ENCODE peak calls at places on chromosome 18, in ten cellular contexts. One of them, this sample, is unnamed.

GRCh38 chr18:21242141-21243040 is at the start of gene GREB1L:
- DNase-seq in thyroid gland: peak
- DNase-seq in A549: peak
- DNase-seq in Peyer's patch: no peak
- DNase-seq in breast epithelium: no peak
- DNase-seq in CD8-positive, alpha-beta T cell: no peak
- DNase-seq in astrocyte: peak
- DNase-seq in heart left ventricle: peak
- DNase-seq in psoas muscle: peak
- DNase-seq in cardiac muscle cell: peak
- DNase-seq in this sample: no peak

GRCh38 chr18:78936251-78937005 is 43.2 kb upstream of the SALL3 start:
- DNase-seq in heart left ventricle: no peak
- DNase-seq in thyroid gland: no peak
- DNase-seq in Peyer's patch: no peak
- DNase-seq in astrocyte: no peak
- DNase-seq in CD8-positive, alpha-beta T cell: no peak
- DNase-seq in A549: no peak
- DNase-seq in breast epithelium: no peak
- DNase-seq in cardiac muscle cell: no peak
- DNase-seq in psoas muscle: no peak
- DNase-seq in this sample: no peak

GRCh38 chr18:61852496-61852895 is 40.3 kb downstream of the RNF152 start:
- DNase-seq in breast epithelium: no peak
- DNase-seq in thyroid gland: no peak
- DNase-seq in psoas muscle: no peak
- DNase-seq in Peyer's patch: no peak
- DNase-seq in CD8-positive, alpha-beta T cell: no peak
- DNase-seq in A549: no peak
- DNase-seq in cardiac muscle cell: no peak
- DNase-seq in astrocyte: no peak
- DNase-seq in heart left ventricle: no peak
- DNase-seq in this sample: no peak

GRCh38 chr18:6220129-6220528 is 194.6 kb downstream of the L3MBTL4 start:
- DNase-seq in psoas muscle: no peak
- DNase-seq in thyroid gland: no peak
- DNase-seq in A549: no peak
- DNase-seq in astrocyte: no peak
- DNase-seq in breast epithelium: no peak
- DNase-seq in Peyer's patch: no peak
- DNase-seq in CD8-positive, alpha-beta T cell: no peak
- DNase-seq in heart left ventricle: no peak
- DNase-seq in cardiac muscle cell: no peak
- DNase-seq in this sample: no peak

GRCh38 chr18:76859474-76860339 is 37.4 kb downstream of the ZNF236 start:
- DNase-seq in cardiac muscle cell: no peak
- DNase-seq in Peyer's patch: no peak
- DNase-seq in A549: no peak
- DNase-seq in CD8-positive, alpha-beta T cell: no peak
- DNase-seq in heart left ventricle: no peak
- DNase-seq in thyroid gland: no peak
- DNase-seq in psoas muscle: no peak
- DNase-seq in breast epithelium: no peak
- DNase-seq in astrocyte: no peak
- DNase-seq in this sample: no peak

GRCh38 chr18:13217466-13217961 is 1.0 kb upstream of the LDLRAD4 start:
- DNase-seq in cardiac muscle cell: peak
- DNase-seq in psoas muscle: peak
- DNase-seq in thyroid gland: peak
- DNase-seq in Peyer's patch: no peak
- DNase-seq in heart left ventricle: peak
- DNase-seq in breast epithelium: no peak
- DNase-seq in astrocyte: peak
- DNase-seq in CD8-positive, alpha-beta T cell: peak
- DNase-seq in A549: no peak
- DNase-seq in this sample: peak

GRCh38 chr18:3029215-3029972 is 16.4 kb upstream of the LPIN2 start:
- DNase-seq in Peyer's patch: no peak
- DNase-seq in breast epithelium: no peak
- DNase-seq in cardiac muscle cell: peak
- DNase-seq in heart left ventricle: no peak
- DNase-seq in CD8-positive, alpha-beta T cell: no peak
- DNase-seq in psoas muscle: no peak
- DNase-seq in thyroid gland: no peak
- DNase-seq in astrocyte: no peak
- DNase-seq in A549: no peak
- DNase-seq in this sample: no peak

GRCh38 chr18:77068321-77068841 is 64.2 kb downstream of the MBP start:
- DNase-seq in thyroid gland: no peak
- DNase-seq in Peyer's patch: peak
- DNase-seq in astrocyte: peak
- DNase-seq in psoas muscle: no peak
- DNase-seq in A549: no peak
- DNase-seq in breast epithelium: no peak
- DNase-seq in CD8-positive, alpha-beta T cell: peak
- DNase-seq in heart left ventricle: no peak
- DNase-seq in cardiac muscle cell: peak
- DNase-seq in this sample: peak

GRCh38 chr18:477565-477964 is 22.9 kb downstream of the COLEC12 start:
- DNase-seq in A549: peak
- DNase-seq in cardiac muscle cell: no peak
- DNase-seq in heart left ventricle: no peak
- DNase-seq in astrocyte: no peak
- DNase-seq in psoas muscle: no peak
- DNase-seq in thyroid gland: no peak
- DNase-seq in breast epithelium: no peak
- DNase-seq in Peyer's patch: no peak
- DNase-seq in CD8-positive, alpha-beta T cell: no peak
- DNase-seq in this sample: no peak

GRCh38 chr18:11553098-11553940 is 56.1 kb upstream of the SLC35G4 start:
- DNase-seq in cardiac muscle cell: peak
- DNase-seq in A549: peak
- DNase-seq in breast epithelium: no peak
- DNase-seq in astrocyte: peak
- DNase-seq in Peyer's patch: no peak
- DNase-seq in CD8-positive, alpha-beta T cell: no peak
- DNase-seq in psoas muscle: no peak
- DNase-seq in heart left ventricle: no peak
- DNase-seq in thyroid gland: peak
- DNase-seq in this sample: no peak

GRCh38 chr18:55269632-55270031 is 310.4 kb upstream of the CCDC68 start:
- DNase-seq in cardiac muscle cell: no peak
- DNase-seq in CD8-positive, alpha-beta T cell: no peak
- DNase-seq in Peyer's patch: no peak
- DNase-seq in astrocyte: no peak
- DNase-seq in A549: no peak
- DNase-seq in heart left ventricle: no peak
- DNase-seq in breast epithelium: no peak
- DNase-seq in thyroid gland: no peak
- DNase-seq in psoas muscle: no peak
- DNase-seq in this sample: no peak

GRCh38 chr18:79792988-79793355 is 4.8 kb upstream of the KCNG2 start:
- DNase-seq in breast epithelium: peak
- DNase-seq in psoas muscle: no peak
- DNase-seq in heart left ventricle: no peak
- DNase-seq in astrocyte: no peak
- DNase-seq in CD8-positive, alpha-beta T cell: no peak
- DNase-seq in thyroid gland: no peak
- DNase-seq in A549: no peak
- DNase-seq in cardiac muscle cell: no peak
- DNase-seq in Peyer's patch: peak
- DNase-seq in this sample: no peak

GRCh38 chr18:75362435-75362834 is 65.1 kb downstream of the SMIM21 start:
- DNase-seq in thyroid gland: no peak
- DNase-seq in astrocyte: no peak
- DNase-seq in heart left ventricle: no peak
- DNase-seq in A549: no peak
- DNase-seq in CD8-positive, alpha-beta T cell: no peak
- DNase-seq in psoas muscle: no peak
- DNase-seq in cardiac muscle cell: no peak
- DNase-seq in Peyer's patch: no peak
- DNase-seq in breast epithelium: no peak
- DNase-seq in this sample: no peak

GRCh38 chr18:14104906-14105748 is 27.1 kb downstream of the ZNF519 start:
- DNase-seq in breast epithelium: no peak
- DNase-seq in Peyer's patch: no peak
- DNase-seq in psoas muscle: no peak
- DNase-seq in heart left ventricle: no peak
- DNase-seq in CD8-positive, alpha-beta T cell: no peak
- DNase-seq in cardiac muscle cell: no peak
- DNase-seq in thyroid gland: no peak
- DNase-seq in A549: no peak
- DNase-seq in astrocyte: peak
- DNase-seq in this sample: no peak

GRCh38 chr18:21264651-21265050 is 22.6 kb downstream of the GREB1L start:
- DNase-seq in A549: no peak
- DNase-seq in CD8-positive, alpha-beta T cell: no peak
- DNase-seq in cardiac muscle cell: peak
- DNase-seq in thyroid gland: peak
- DNase-seq in heart left ventricle: no peak
- DNase-seq in breast epithelium: no peak
- DNase-seq in astrocyte: peak
- DNase-seq in Peyer's patch: no peak
- DNase-seq in psoas muscle: no peak
- DNase-seq in this sample: no peak

GRCh38 chr18:48548921-48549320 is 10.1 kb downstream of the CTIF start:
- DNase-seq in cardiac muscle cell: no peak
- DNase-seq in psoas muscle: no peak
- DNase-seq in CD8-positive, alpha-beta T cell: no peak
- DNase-seq in A549: no peak
- DNase-seq in thyroid gland: no peak
- DNase-seq in breast epithelium: no peak
- DNase-seq in astrocyte: no peak
- DNase-seq in heart left ventricle: no peak
- DNase-seq in Peyer's patch: no peak
- DNase-seq in this sample: no peak

GRCh38 chr18:48552130-48552529 is 13.3 kb downstream of the CTIF start:
- DNase-seq in A549: no peak
- DNase-seq in astrocyte: no peak
- DNase-seq in cardiac muscle cell: no peak
- DNase-seq in psoas muscle: no peak
- DNase-seq in thyroid gland: no peak
- DNase-seq in Peyer's patch: no peak
- DNase-seq in heart left ventricle: no peak
- DNase-seq in CD8-positive, alpha-beta T cell: no peak
- DNase-seq in breast epithelium: peak
- DNase-seq in this sample: no peak

GRCh38 chr18:48550101-48550729 is 11.4 kb downstream of the CTIF start:
- DNase-seq in psoas muscle: no peak
- DNase-seq in astrocyte: no peak
- DNase-seq in cardiac muscle cell: no peak
- DNase-seq in CD8-positive, alpha-beta T cell: no peak
- DNase-seq in breast epithelium: peak
- DNase-seq in thyroid gland: no peak
- DNase-seq in A549: no peak
- DNase-seq in Peyer's patch: no peak
- DNase-seq in heart left ventricle: no peak
- DNase-seq in this sample: no peak

GRCh38 chr18:48553236-48553635 is 14.4 kb downstream of the CTIF start:
- DNase-seq in CD8-positive, alpha-beta T cell: no peak
- DNase-seq in A549: no peak
- DNase-seq in cardiac muscle cell: no peak
- DNase-seq in astrocyte: no peak
- DNase-seq in thyroid gland: no peak
- DNase-seq in breast epithelium: peak
- DNase-seq in psoas muscle: no peak
- DNase-seq in heart left ventricle: no peak
- DNase-seq in Peyer's patch: no peak
- DNase-seq in this sample: no peak

GRCh38 chr18:48551100-48551499 is 12.3 kb downstream of the CTIF start:
- DNase-seq in Peyer's patch: no peak
- DNase-seq in CD8-positive, alpha-beta T cell: no peak
- DNase-seq in cardiac muscle cell: no peak
- DNase-seq in breast epithelium: no peak
- DNase-seq in A549: no peak
- DNase-seq in psoas muscle: no peak
- DNase-seq in heart left ventricle: no peak
- DNase-seq in thyroid gland: no peak
- DNase-seq in astrocyte: no peak
- DNase-seq in this sample: no peak
- H3K27ac ChIP-seq in Peyer's patch: no peak
- H3K27ac ChIP-seq in CD8-positive, alpha-beta T cell: no peak
- H3K27ac ChIP-seq in cardiac muscle cell: no peak
- H3K27ac ChIP-seq in breast epithelium: no peak
- H3K27ac ChIP-seq in A549: no peak
- H3K27ac ChIP-seq in psoas muscle: no peak
- H3K27ac ChIP-seq in heart left ventricle: no peak
- H3K27ac ChIP-seq in thyroid gland: no peak
- H3K27ac ChIP-seq in astrocyte: no peak
- H3K27ac ChIP-seq in this sample: no peak

GRCh38 chr18:39571511-39571910 is 2005.9 kb upstream of the CELF4 start:
- DNase-seq in breast epithelium: no peak
- DNase-seq in thyroid gland: no peak
- DNase-seq in CD8-positive, alpha-beta T cell: no peak
- DNase-seq in Peyer's patch: no peak
- DNase-seq in psoas muscle: no peak
- DNase-seq in heart left ventricle: no peak
- DNase-seq in A549: peak
- DNase-seq in cardiac muscle cell: peak
- DNase-seq in astrocyte: no peak
- DNase-seq in this sample: no peak
- TF ChIP-seq CTCF in breast epithelium: no peak
- TF ChIP-seq CTCF in thyroid gland: peak
- TF ChIP-seq CTCF in CD8-positive, alpha-beta T cell: no peak
- TF ChIP-seq CTCF in Peyer's patch: peak
- TF ChIP-seq CTCF in psoas muscle: no peak
- TF ChIP-seq CTCF in heart left ventricle: no peak
- TF ChIP-seq CTCF in A549: peak
- TF ChIP-seq CTCF in cardiac muscle cell: peak
- TF ChIP-seq CTCF in astrocyte: peak
- TF ChIP-seq CTCF in this sample: no peak

DNA sequence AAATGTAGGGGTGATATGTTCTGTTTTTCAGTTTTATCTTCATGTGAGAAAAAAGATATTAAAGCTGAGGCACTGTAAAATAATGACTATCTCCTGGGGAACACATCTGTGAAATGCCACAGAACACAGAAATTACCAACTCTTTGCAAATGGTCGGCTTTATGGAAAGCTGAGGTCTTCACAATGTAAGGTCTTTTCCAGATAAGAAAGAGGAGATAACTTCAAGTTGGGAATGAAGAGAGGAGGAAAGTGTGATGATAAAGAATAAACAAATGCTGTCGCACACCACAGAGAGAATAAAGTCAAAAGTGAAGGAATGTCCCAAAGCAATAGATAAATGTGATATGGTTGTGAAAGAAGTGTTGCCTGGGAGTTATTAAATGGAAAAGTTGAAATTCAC is 1.2 kb upstream of the ALPK2 start:
- DNase-seq in cardiac muscle cell: no peak
- DNase-seq in Peyer's patch: no peak
- DNase-seq in CD8-positive, alpha-beta T cell: no peak
- DNase-seq in psoas muscle: no peak
- DNase-seq in thyroid gland: no peak
- DNase-seq in A549: no peak
- DNase-seq in astrocyte: no peak
- DNase-seq in heart left ventricle: no peak
- DNase-seq in breast epithelium: no peak
- DNase-seq in this sample: no peak
- H3K27ac ChIP-seq in cardiac muscle cell: peak
- H3K27ac ChIP-seq in Peyer's patch: no peak
- H3K27ac ChIP-seq in CD8-positive, alpha-beta T cell: no peak
- H3K27ac ChIP-seq in psoas muscle: peak
- H3K27ac ChIP-seq in thyroid gland: no peak
- H3K27ac ChIP-seq in A549: no peak
- H3K27ac ChIP-seq in astrocyte: no peak
- H3K27ac ChIP-seq in heart left ventricle: peak
- H3K27ac ChIP-seq in breast epithelium: no peak
- H3K27ac ChIP-seq in this sample: no peak

GRCh38 chr18:48179005-48179404 is 230.2 kb downstream of the ZBTB7C start:
- DNase-seq in CD8-positive, alpha-beta T cell: no peak
- DNase-seq in psoas muscle: no peak
- DNase-seq in heart left ventricle: no peak
- DNase-seq in breast epithelium: no peak
- DNase-seq in astrocyte: no peak
- DNase-seq in A549: no peak
- DNase-seq in thyroid gland: no peak
- DNase-seq in Peyer's patch: no peak
- DNase-seq in cardiac muscle cell: no peak
- DNase-seq in this sample: no peak
- TF ChIP-seq CTCF in CD8-positive, alpha-beta T cell: no peak
- TF ChIP-seq CTCF in psoas muscle: no peak
- TF ChIP-seq CTCF in heart left ventricle: no peak
- TF ChIP-seq CTCF in breast epithelium: no peak
- TF ChIP-seq CTCF in astrocyte: no peak
- TF ChIP-seq CTCF in A549: no peak
- TF ChIP-seq CTCF in thyroid gland: no peak
- TF ChIP-seq CTCF in Peyer's patch: no peak
- TF ChIP-seq CTCF in cardiac muscle cell: no peak
- TF ChIP-seq CTCF in this sample: no peak